ENCODE peak calls at places on chromosome 22, in six cellular contexts. B is transverse colon, S is IMR-90, Z is Peyer's patch, A is stomach, J is body of pancreas. Q is an unnamed sample.
A peak's percentile ranks its signal among the peaks of the same experiment; 100 is the strongest.

GRCh38 chr22:45554861-45555260 is 52.2 kb downstream of the FBLN1 start:
- DNase-seq in Z (peak; percentile 7), A (no peak), J (no peak), B (no peak), S (no peak), Q (no peak)

GRCh38 chr22:39773976-39774539 is 119.5 kb downstream of the ENTHD1 start:
- DNase-seq in Z (no peak), B (peak; percentile 13), S (peak; percentile 0), J (no peak), A (no peak), Q (no peak)

GRCh38 chr22:39991164-39991860 is 3.4 kb upstream of the FAM83F start:
- DNase-seq in A (no peak), B (no peak), Z (no peak), S (no peak), J (peak; percentile 44), Q (no peak)

GRCh38 chr22:28894320-28894719 is 10.9 kb downstream of the ZNRF3 start:
- DNase-seq in B (peak; percentile 64), A (no peak), J (peak; percentile 30), Z (peak; percentile 67), S (no peak), Q (no peak)

GRCh38 chr22:48892571-48893287 is 934.9 kb downstream of the BRD1 start:
- DNase-seq in Z (no peak), J (no peak), S (no peak), B (no peak), A (no peak), Q (no peak)

GRCh38 chr22:46362221-46362933 is 26.9 kb downstream of the TRMU start:
- DNase-seq in J (no peak), B (peak; percentile 31), Z (peak; percentile 50), A (no peak), S (peak; percentile 6), Q (no peak)

GRCh38 chr22:43477151-43477725 is 65.4 kb downstream of the MPPED1 start:
- DNase-seq in S (no peak), J (no peak), A (no peak), Z (no peak), B (no peak), Q (no peak)

GRCh38 chr22:46390652-46391301 is 55.3 kb downstream of the TRMU start:
- DNase-seq in S (peak; percentile 65), J (peak; percentile 90), B (peak; percentile 45), Z (peak; percentile 69), A (peak; percentile 75), Q (no peak)

GRCh38 chr22:24768537-24769374 is 5.8 kb downstream of the PIWIL3 start:
- DNase-seq in A (peak; percentile 81), Z (peak; percentile 64), B (peak; percentile 74), J (peak; percentile 88), S (peak; percentile 76), Q (no peak)

GRCh38 chr22:27377901-27378300 is 423.7 kb downstream of the MN1 start:
- DNase-seq in A (peak; percentile 83), J (peak; percentile 97), Z (no peak), S (no peak), B (peak; percentile 17), Q (no peak)

GRCh38 chr22:49977578-49977977 is 17.0 kb downstream of the PIM3 start:
- DNase-seq in S (no peak), A (no peak), B (no peak), J (no peak), Z (no peak), Q (no peak)

DNA sequence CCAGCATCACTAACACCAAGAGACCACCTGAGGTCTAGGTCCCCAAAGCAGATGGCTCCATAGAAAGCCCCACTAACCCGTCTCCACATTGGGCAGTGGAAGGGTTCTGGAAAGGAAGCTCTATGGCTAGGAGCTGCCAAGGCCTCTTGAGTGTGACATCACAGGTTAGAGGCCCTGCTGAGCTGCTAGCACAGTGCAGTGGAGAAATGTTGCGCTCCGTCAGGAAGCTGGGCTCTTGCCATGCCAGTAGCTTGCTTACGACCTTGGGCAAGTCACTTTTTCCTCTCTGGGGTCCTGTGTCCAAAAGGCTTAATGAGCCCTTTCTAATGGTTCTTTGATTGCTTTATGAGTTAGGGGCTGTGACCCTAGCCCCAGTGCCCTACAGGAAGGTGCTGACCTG is 10.6 kb downstream of the PIK3IP1 start:
- DNase-seq in B (no peak), S (no peak), Z (no peak), A (no peak), J (no peak), Q (no peak)
- H3K36me3 ChIP-seq in B (no peaks in the 10 kb centered on the region), S (peaks cover 51% of the 10 kb centered on the region), Z (no peaks in the 10 kb centered on the region), A (peaks cover 95% of the 10 kb centered on the region), J (peaks cover 10% of the 10 kb centered on the region), Q (peaks cover 100% of the 10 kb centered on the region)

GRCh38 chr22:32395107-32395506 is 16.9 kb downstream of the RTCB start:
- DNase-seq in J (no peak), Z (no peak), S (no peak), A (no peak), B (no peak), Q (no peak)

GRCh38 chr22:32401486-32401885 is 10.6 kb downstream of the RTCB start:
- DNase-seq in Z (no peak), S (no peak), B (no peak), A (no peak), J (no peak), Q (no peak)

GRCh38 chr22:32396255-32396654 is 15.8 kb downstream of the RTCB start:
- DNase-seq in Z (no peak), B (no peak), S (no peak), J (no peak), A (no peak), Q (no peak)

DNA sequence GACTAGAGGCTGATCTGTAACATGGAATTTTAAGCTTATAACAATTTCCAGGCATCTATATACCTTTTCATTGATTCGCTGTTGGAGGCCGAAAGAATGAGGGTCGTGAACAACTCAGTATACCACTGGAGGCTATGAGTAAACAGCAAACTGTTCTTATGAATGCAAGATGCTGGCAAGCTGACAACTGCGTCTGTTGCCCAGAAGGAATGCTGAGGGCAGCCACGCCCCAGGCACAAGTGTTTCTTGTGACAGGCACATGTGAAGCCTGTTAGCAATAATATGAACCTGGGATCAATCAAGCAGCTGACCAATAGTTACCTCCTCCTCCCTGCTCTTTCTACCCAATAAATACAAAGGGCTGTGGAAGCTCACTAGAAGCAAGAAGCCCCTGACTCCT is 15.3 kb downstream of the RTCB start:
- DNase-seq in J (no peak), A (no peak), Z (no peak), S (no peak), B (no peak), Q (no peak)
- TF ChIP-seq POLR2A in J (no peak), A (no peak), Z (no peak), S (no peak), B (no peak), Q (no peak)

GRCh38 chr22:19974935-19975706 is 33.5 kb upstream of the TXNRD2 start:
- DNase-seq in A (no peak), J (no peak), B (no peak), Z (no peak), S (no peak), Q (no peak)
- H3K36me3 ChIP-seq in A (peaks cover 62% of the 10 kb centered on the region), J (no peaks in the 10 kb centered on the region), B (no peaks in the 10 kb centered on the region), Z (no peaks in the 10 kb centered on the region), S (peaks cover 23% of the 10 kb centered on the region), Q (no peaks in the 10 kb centered on the region)

DNA sequence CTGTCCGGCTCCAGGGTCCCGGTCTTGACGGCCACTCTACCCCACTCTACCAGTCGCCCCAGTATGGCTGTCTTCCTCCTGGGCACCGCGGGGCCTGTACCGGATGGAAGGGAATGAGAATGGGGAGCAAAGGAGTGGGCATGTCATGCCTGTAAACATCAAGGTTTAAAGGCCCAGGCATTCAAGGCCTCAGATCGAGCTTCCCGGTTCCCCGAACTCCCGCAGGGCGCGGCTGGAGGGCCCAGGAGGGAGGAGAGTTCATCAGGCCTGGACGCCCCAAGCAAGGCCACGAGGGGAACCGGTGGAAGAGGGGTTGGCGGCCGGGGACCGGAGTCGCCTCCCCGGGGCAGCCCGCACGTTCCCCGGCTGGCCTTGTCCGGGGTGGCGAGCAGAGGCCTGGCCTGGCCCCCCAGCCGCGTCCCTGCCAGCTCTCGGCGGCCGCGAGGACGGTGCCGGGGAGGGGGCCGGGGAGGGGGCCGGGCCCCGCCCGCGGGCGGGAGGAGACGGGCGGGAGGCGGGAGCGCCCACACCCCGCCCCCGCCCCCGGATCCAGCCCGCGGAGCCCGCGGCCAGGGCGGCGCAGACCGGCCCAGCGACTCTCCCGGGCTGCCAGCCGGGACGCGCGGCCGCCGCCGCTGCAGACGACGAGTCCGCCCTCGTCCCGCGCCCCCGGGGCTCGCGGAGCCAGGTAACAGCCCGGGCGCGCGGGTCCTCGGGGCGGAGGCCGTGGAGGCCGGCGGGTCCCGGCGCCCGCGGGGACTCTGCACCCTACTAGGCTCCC is at the start of gene CDC42EP1:
- DNase-seq in J (peak; percentile 77), B (peak; percentile 75), Z (peak; percentile 83), A (peak; percentile 74), S (peak; percentile 36), Q (no peak)
- TF ChIP-seq POLR2A in J (peak; percentile 88), B (peak; percentile 32), Z (peak; percentile 71), A (no peak), S (peak; percentile 90), Q (peak; percentile 73)